ENCODE peak calls at places on chromosomes 5 and 9, in seven cellular contexts. X, Y, H, G, J, F and T are unnamed samples.
A peak's percentile ranks its signal among the peaks of the same experiment; 100 is the strongest.

GRCh38 chr9:21060919-21061561 is 16.7 kb downstream of the IFNB1 start:
- DNase-seq in X (no peak), F (no peak), H (no peak), Y (no peak), J (no peak), G (no peak), T (no peak)

GRCh38 chr5:159032656-159033350 is 66.9 kb downstream of the EBF1 start:
- DNase-seq in H (no peak), Y (no peak), F (no peak), J (no peak), G (no peak), X (no peak), T (no peak)

GRCh38 chr9:117278656-117279055 is 136.2 kb downstream of the ASTN2 start:
- DNase-seq in F (no peak), H (no peak), X (no peak), J (no peak), G (no peak), Y (no peak), T (no peak)

GRCh38 chr9:32723801-32724200 is 59.5 kb upstream of the TMEM215 start:
- DNase-seq in J (no peak), F (no peak), Y (no peak), H (no peak), X (no peak), G (no peak), T (no peak)

GRCh38 chr5:52786391-52786790 is 1.3 kb upstream of the ITGA1 start:
- DNase-seq in X (no peak), Y (no peak), F (no peak), H (no peak), G (no peak), J (no peak), T (no peak)

GRCh38 chr5:173452098-173452497 is 123.9 kb upstream of the STC2 start:
- DNase-seq in X (no peak), G (no peak), F (no peak), J (no peak), Y (no peak), H (peak; percentile 73), T (no peak)

GRCh38 chr5:16072616-16073015 is 107.0 kb downstream of the MARCHF11 start:
- DNase-seq in X (no peak), J (no peak), F (no peak), Y (no peak), G (no peak), H (no peak), T (no peak)

GRCh38 chr5:91269198-91269597 is 113.9 kb downstream of the ARRDC3 start:
- DNase-seq in J (no peak), F (no peak), H (no peak), X (no peak), Y (no peak), G (no peak), T (no peak)

GRCh38 chr9:112496074-112496722 is 9.6 kb downstream of the KIAA1958 start:
- DNase-seq in H (no peak), X (no peak), Y (no peak), F (no peak), J (no peak), G (no peak), T (no peak)

GRCh38 chr9:20419552-20419951 is 202.7 kb downstream of the MLLT3 start:
- DNase-seq in H (no peak), Y (no peak), J (no peak), F (no peak), X (no peak), G (no peak), T (no peak)

GRCh38 chr9:95338243-95338642 is 20.7 kb upstream of the FANCC start:
- DNase-seq in J (no peak), X (no peak), F (no peak), H (no peak), Y (no peak), G (no peak), T (no peak)

GRCh38 chr5:4387295-4387694 is 752.8 kb upstream of the ADAMTS16 start:
- DNase-seq in J (no peak), G (no peak), H (no peak), X (no peak), Y (no peak), F (no peak), T (no peak)

GRCh38 chr5:83877911-83878706 is 157.5 kb upstream of the HAPLN1 start:
- DNase-seq in F (no peak), G (no peak), J (no peak), Y (no peak), X (no peak), H (no peak), T (no peak)

GRCh38 chr5:73311291-73312110 is 137.1 kb downstream of the FOXD1 start:
- DNase-seq in X (no peak), G (no peak), F (no peak), Y (peak; percentile 86), H (peak; percentile 66), J (no peak), T (no peak)

GRCh38 chr5:7828269-7828668 is 22.7 kb downstream of the CFAP90 start:
- DNase-seq in F (no peak), H (no peak), Y (no peak), X (no peak), G (no peak), J (no peak), T (no peak)

GRCh38 chr5:41707853-41708603 is 162.2 kb downstream of the OXCT1 start:
- DNase-seq in H (no peak), X (peak; percentile 34), F (no peak), J (no peak), G (no peak), Y (peak; percentile 31), T (no peak)

GRCh38 chr5:1432296-1432695 is 12.9 kb downstream of the SLC6A3 start:
- DNase-seq in H (peak; percentile 13), F (no peak), X (no peak), G (no peak), J (no peak), Y (no peak), T (peak; percentile 80)

GRCh38 chr5:54645888-54646284 is 128.3 kb downstream of the SNX18 start:
- DNase-seq in H (no peak), X (no peak), J (no peak), Y (no peak), F (no peak), G (no peak), T (no peak)

GRCh38 chr5:57976506-57976905 is 483.4 kb downstream of the PLK2 start:
- DNase-seq in F (no peak), X (no peak), Y (no peak), J (no peak), H (no peak), G (no peak), T (no peak)

GRCh38 chr9:134663753-134664415 is 22.3 kb downstream of the COL5A1 start:
- DNase-seq in H (peak; percentile 42), X (no peak), Y (no peak), F (no peak), G (no peak), J (no peak), T (no peak)

GRCh38 chr5:171427318-171428167 is 8.1 kb downstream of the FGF18 start:
- DNase-seq in F (no peak), X (no peak), Y (no peak), J (no peak), G (no peak), H (no peak), T (peak; percentile 68)

GRCh38 chr9:125701351-125701750 is 5.7 kb downstream of the MAPKAP1 start:
- DNase-seq in F (no peak), G (no peak), J (no peak), X (peak; percentile 31), H (no peak), Y (peak; percentile 96), T (no peak)

GRCh38 chr9:80157561-80157983 is 585.8 kb downstream of the TLE4 start:
- DNase-seq in F (no peak), G (no peak), Y (no peak), H (no peak), J (no peak), X (no peak), T (no peak)

GRCh38 chr9:127336708-127337352 is 60.1 kb upstream of the SLC2A8 start:
- DNase-seq in X (no peak), Y (peak; percentile 92), F (no peak), J (no peak), H (peak; percentile 84), G (no peak), T (no peak)

GRCh38 chr5:126309860-126310259 is 113.3 kb upstream of the GRAMD2B start:
- DNase-seq in F (no peak), G (no peak), Y (no peak), J (no peak), X (no peak), H (no peak), T (no peak)

GRCh38 chr5:179119415-179120170 is 59.4 kb downstream of the ZNF354C start:
- DNase-seq in H (no peak), J (no peak), G (no peak), X (no peak), Y (no peak), F (no peak), T (peak; percentile 60)

GRCh38 chr9:131405429-131405828 is 11.5 kb downstream of the PRRC2B start:
- DNase-seq in J (no peak), F (no peak), G (no peak), X (no peak), Y (no peak), H (peak; percentile 51), T (no peak)

GRCh38 chr9:14347408-14348224 is 33.7 kb upstream of the NFIB start:
- DNase-seq in G (no peak), X (no peak), F (no peak), H (peak; percentile 66), J (no peak), Y (peak; percentile 53), T (no peak)

GRCh38 chr5:19001527-19001926 is 986.5 kb downstream of the CDH18 start:
- DNase-seq in X (no peak), Y (no peak), H (no peak), F (no peak), J (no peak), G (no peak), T (no peak)

GRCh38 chr9:128712451-128713410 is 10.4 kb downstream of the PKN3 start:
- DNase-seq in Y (no peak), J (no peak), F (no peak), H (peak; percentile 25), X (no peak), G (no peak), T (no peak)

GRCh38 chr5:93385665-93386064 is 195.4 kb downstream of the NR2F1-AS1 start:
- DNase-seq in J (no peak), H (no peak), X (no peak), Y (no peak), F (no peak), G (no peak), T (no peak)

GRCh38 chr9:68973619-68974018 is 40.3 kb downstream of the PRKACG start:
- DNase-seq in Y (no peak), G (no peak), H (no peak), J (no peak), X (no peak), F (no peak), T (no peak)

GRCh38 chr5:133924221-133924920 is 44.1 kb downstream of the C5orf15 start:
- DNase-seq in Y (no peak), G (no peak), H (no peak), F (no peak), X (no peak), J (no peak), T (no peak)